ENCODE peak calls at places on chromosomes 3 and 15, in ten cellular contexts. One of them, this sample, is unnamed.
A peak's percentile ranks its signal among the peaks of the same experiment; 100 is the strongest.

GRCh38 chr3:160842021-160843005 is 86.3 kb downstream of the PPM1L start:
- DNase-seq in cardiac muscle cell: no peak
- DNase-seq in lower lobe of right lung: no peak
- DNase-seq in left ventricle myocardium inferior: no peak
- DNase-seq in H9: no peak
- DNase-seq in ovary: no peak
- DNase-seq in testis: no peak
- DNase-seq in right atrium auricular region: no peak
- DNase-seq in GM06990: no peak
- DNase-seq in mammary epithelial cell: no peak
- DNase-seq in this sample: no peak

GRCh38 chr3:33006081-33006480 is 54.6 kb downstream of the CCR4 start:
- DNase-seq in cardiac muscle cell: peak; percentile 33
- DNase-seq in lower lobe of right lung: no peak
- DNase-seq in left ventricle myocardium inferior: no peak
- DNase-seq in H9: peak; percentile 63
- DNase-seq in ovary: no peak
- DNase-seq in testis: no peak
- DNase-seq in right atrium auricular region: no peak
- DNase-seq in GM06990: no peak
- DNase-seq in mammary epithelial cell: no peak
- DNase-seq in this sample: no peak

GRCh38 chr3:149673393-149673792 is 15.6 kb upstream of the WWTR1 start:
- DNase-seq in cardiac muscle cell: peak; percentile 39
- DNase-seq in lower lobe of right lung: no peak
- DNase-seq in left ventricle myocardium inferior: no peak
- DNase-seq in H9: no peak
- DNase-seq in ovary: no peak
- DNase-seq in testis: no peak
- DNase-seq in right atrium auricular region: no peak
- DNase-seq in GM06990: no peak
- DNase-seq in mammary epithelial cell: no peak
- DNase-seq in this sample: no peak

GRCh38 chr3:130345487-130346079 is at the start of gene COL6A5:
- DNase-seq in cardiac muscle cell: peak; percentile 59
- DNase-seq in lower lobe of right lung: peak; percentile 41
- DNase-seq in left ventricle myocardium inferior: no peak
- DNase-seq in H9: peak; percentile 61
- DNase-seq in ovary: no peak
- DNase-seq in testis: peak; percentile 25
- DNase-seq in right atrium auricular region: no peak
- DNase-seq in GM06990: no peak
- DNase-seq in mammary epithelial cell: no peak
- DNase-seq in this sample: no peak

GRCh38 chr3:96863129-96863740 is 48.8 kb downstream of the EPHA6 start:
- DNase-seq in cardiac muscle cell: peak; percentile 63
- DNase-seq in lower lobe of right lung: no peak
- DNase-seq in left ventricle myocardium inferior: no peak
- DNase-seq in H9: no peak
- DNase-seq in ovary: peak; percentile 42
- DNase-seq in testis: peak; percentile 54
- DNase-seq in right atrium auricular region: no peak
- DNase-seq in GM06990: no peak
- DNase-seq in mammary epithelial cell: peak; percentile 8
- DNase-seq in this sample: no peak

GRCh38 chr3:134597390-134597975 is 53.3 kb downstream of the KY start:
- DNase-seq in cardiac muscle cell: no peak
- DNase-seq in lower lobe of right lung: no peak
- DNase-seq in left ventricle myocardium inferior: no peak
- DNase-seq in H9: no peak
- DNase-seq in ovary: no peak
- DNase-seq in testis: no peak
- DNase-seq in right atrium auricular region: no peak
- DNase-seq in GM06990: no peak
- DNase-seq in mammary epithelial cell: peak; percentile 91
- DNase-seq in this sample: no peak

GRCh38 chr3:24496529-24497482 is 2.2 kb upstream of the THRB start:
- DNase-seq in cardiac muscle cell: peak; percentile 56
- DNase-seq in lower lobe of right lung: peak; percentile 73
- DNase-seq in left ventricle myocardium inferior: peak; percentile 78
- DNase-seq in H9: peak; percentile 84
- DNase-seq in ovary: peak; percentile 68
- DNase-seq in testis: peak; percentile 63
- DNase-seq in right atrium auricular region: peak; percentile 90
- DNase-seq in GM06990: no peak
- DNase-seq in mammary epithelial cell: no peak
- DNase-seq in this sample: no peak

GRCh38 chr15:68333775-68334470 is 56.4 kb downstream of the FEM1B start:
- DNase-seq in cardiac muscle cell: no peak
- DNase-seq in lower lobe of right lung: peak; percentile 72
- DNase-seq in left ventricle myocardium inferior: peak; percentile 45
- DNase-seq in H9: no peak
- DNase-seq in ovary: no peak
- DNase-seq in testis: no peak
- DNase-seq in right atrium auricular region: peak; percentile 72
- DNase-seq in GM06990: no peak
- DNase-seq in mammary epithelial cell: no peak
- DNase-seq in this sample: no peak

GRCh38 chr15:39282663-39283208 is 298.1 kb upstream of the THBS1 start:
- DNase-seq in cardiac muscle cell: no peak
- DNase-seq in lower lobe of right lung: no peak
- DNase-seq in left ventricle myocardium inferior: no peak
- DNase-seq in H9: no peak
- DNase-seq in ovary: no peak
- DNase-seq in testis: no peak
- DNase-seq in right atrium auricular region: no peak
- DNase-seq in GM06990: no peak
- DNase-seq in mammary epithelial cell: no peak
- DNase-seq in this sample: no peak

GRCh38 chr15:63094495-63094931 is 27.1 kb upstream of the LACTB start:
- DNase-seq in cardiac muscle cell: peak; percentile 69
- DNase-seq in lower lobe of right lung: no peak
- DNase-seq in left ventricle myocardium inferior: no peak
- DNase-seq in H9: no peak
- DNase-seq in ovary: no peak
- DNase-seq in testis: no peak
- DNase-seq in right atrium auricular region: no peak
- DNase-seq in GM06990: no peak
- DNase-seq in mammary epithelial cell: no peak
- DNase-seq in this sample: no peak

GRCh38 chr3:61876797-61877196 is 315.4 kb downstream of the PTPRG start:
- DNase-seq in cardiac muscle cell: no peak
- DNase-seq in lower lobe of right lung: no peak
- DNase-seq in left ventricle myocardium inferior: no peak
- DNase-seq in H9: no peak
- DNase-seq in ovary: no peak
- DNase-seq in testis: no peak
- DNase-seq in right atrium auricular region: no peak
- DNase-seq in GM06990: no peak
- DNase-seq in mammary epithelial cell: no peak
- DNase-seq in this sample: no peak

GRCh38 chr15:59999558-60000112 is 4.5 kb upstream of the FOXB1 start:
- DNase-seq in cardiac muscle cell: no peak
- DNase-seq in lower lobe of right lung: no peak
- DNase-seq in left ventricle myocardium inferior: no peak
- DNase-seq in H9: no peak
- DNase-seq in ovary: no peak
- DNase-seq in testis: no peak
- DNase-seq in right atrium auricular region: no peak
- DNase-seq in GM06990: no peak
- DNase-seq in mammary epithelial cell: no peak
- DNase-seq in this sample: no peak
- H3K27me3 ChIP-seq in cardiac muscle cell: peaks cover 100% of the 10 kb centered on the region
- H3K27me3 ChIP-seq in lower lobe of right lung: peaks cover 100% of the 10 kb centered on the region
- H3K27me3 ChIP-seq in left ventricle myocardium inferior: peaks cover 100% of the 10 kb centered on the region
- H3K27me3 ChIP-seq in H9: peaks cover 31% of the 10 kb centered on the region
- H3K27me3 ChIP-seq in ovary: peaks cover 2% of the 10 kb centered on the region
- H3K27me3 ChIP-seq in testis: peaks cover 9% of the 10 kb centered on the region
- H3K27me3 ChIP-seq in right atrium auricular region: peaks cover 98% of the 10 kb centered on the region
- H3K27me3 ChIP-seq in GM06990: peaks cover 8% of the 10 kb centered on the region
- H3K27me3 ChIP-seq in mammary epithelial cell: peaks cover 92% of the 10 kb centered on the region
- H3K27me3 ChIP-seq in this sample: peaks cover 36% of the 10 kb centered on the region

GRCh38 chr15:43266834-43267233 is at the start of gene TGM5:
- DNase-seq in cardiac muscle cell: no peak
- DNase-seq in lower lobe of right lung: no peak
- DNase-seq in left ventricle myocardium inferior: no peak
- DNase-seq in H9: no peak
- DNase-seq in ovary: no peak
- DNase-seq in testis: no peak
- DNase-seq in right atrium auricular region: peak; percentile 52
- DNase-seq in GM06990: no peak
- DNase-seq in mammary epithelial cell: peak; percentile 91
- DNase-seq in this sample: no peak
- H3K27me3 ChIP-seq in cardiac muscle cell: peaks cover 30% of the 10 kb centered on the region
- H3K27me3 ChIP-seq in lower lobe of right lung: peaks cover 13% of the 10 kb centered on the region
- H3K27me3 ChIP-seq in left ventricle myocardium inferior: peaks cover 32% of the 10 kb centered on the region
- H3K27me3 ChIP-seq in H9: no peaks in the 10 kb centered on the region
- H3K27me3 ChIP-seq in ovary: no peaks in the 10 kb centered on the region
- H3K27me3 ChIP-seq in testis: no peaks in the 10 kb centered on the region
- H3K27me3 ChIP-seq in right atrium auricular region: no peaks in the 10 kb centered on the region
- H3K27me3 ChIP-seq in GM06990: no peaks in the 10 kb centered on the region
- H3K27me3 ChIP-seq in mammary epithelial cell: no peaks in the 10 kb centered on the region
- H3K27me3 ChIP-seq in this sample: no peaks in the 10 kb centered on the region

GRCh38 chr3:132626955-132627354 is 29.9 kb downstream of the ACKR4 start:
- DNase-seq in cardiac muscle cell: no peak
- DNase-seq in lower lobe of right lung: no peak
- DNase-seq in left ventricle myocardium inferior: no peak
- DNase-seq in H9: peak; percentile 81
- DNase-seq in ovary: no peak
- DNase-seq in testis: no peak
- DNase-seq in right atrium auricular region: no peak
- DNase-seq in GM06990: no peak
- DNase-seq in mammary epithelial cell: no peak
- DNase-seq in this sample: no peak

GRCh38 chr3:132630612-132631011 is 29.0 kb downstream of the ACAD11 start:
- DNase-seq in cardiac muscle cell: no peak
- DNase-seq in lower lobe of right lung: no peak
- DNase-seq in left ventricle myocardium inferior: no peak
- DNase-seq in H9: no peak
- DNase-seq in ovary: no peak
- DNase-seq in testis: no peak
- DNase-seq in right atrium auricular region: no peak
- DNase-seq in GM06990: no peak
- DNase-seq in mammary epithelial cell: no peak
- DNase-seq in this sample: no peak

GRCh38 chr3:132629928-132630327 is 29.7 kb downstream of the ACAD11 start:
- DNase-seq in cardiac muscle cell: no peak
- DNase-seq in lower lobe of right lung: no peak
- DNase-seq in left ventricle myocardium inferior: no peak
- DNase-seq in H9: no peak
- DNase-seq in ovary: no peak
- DNase-seq in testis: no peak
- DNase-seq in right atrium auricular region: no peak
- DNase-seq in GM06990: no peak
- DNase-seq in mammary epithelial cell: peak; percentile 74
- DNase-seq in this sample: no peak

GRCh38 chr3:132625613-132626012 is 28.5 kb downstream of the ACKR4 start:
- DNase-seq in cardiac muscle cell: no peak
- DNase-seq in lower lobe of right lung: no peak
- DNase-seq in left ventricle myocardium inferior: no peak
- DNase-seq in H9: no peak
- DNase-seq in ovary: no peak
- DNase-seq in testis: no peak
- DNase-seq in right atrium auricular region: no peak
- DNase-seq in GM06990: peak; percentile 33
- DNase-seq in mammary epithelial cell: no peak
- DNase-seq in this sample: no peak

GRCh38 chr3:132628157-132628556 is 31.1 kb downstream of the ACKR4 start:
- DNase-seq in cardiac muscle cell: no peak
- DNase-seq in lower lobe of right lung: no peak
- DNase-seq in left ventricle myocardium inferior: no peak
- DNase-seq in H9: no peak
- DNase-seq in ovary: no peak
- DNase-seq in testis: no peak
- DNase-seq in right atrium auricular region: no peak
- DNase-seq in GM06990: no peak
- DNase-seq in mammary epithelial cell: no peak
- DNase-seq in this sample: no peak
- H3K27me3 ChIP-seq in cardiac muscle cell: no peaks in the 10 kb centered on the region
- H3K27me3 ChIP-seq in lower lobe of right lung: no peaks in the 10 kb centered on the region
- H3K27me3 ChIP-seq in left ventricle myocardium inferior: no peaks in the 10 kb centered on the region
- H3K27me3 ChIP-seq in H9: no peaks in the 10 kb centered on the region
- H3K27me3 ChIP-seq in ovary: no peaks in the 10 kb centered on the region
- H3K27me3 ChIP-seq in testis: no peaks in the 10 kb centered on the region
- H3K27me3 ChIP-seq in right atrium auricular region: no peaks in the 10 kb centered on the region
- H3K27me3 ChIP-seq in GM06990: no peaks in the 10 kb centered on the region
- H3K27me3 ChIP-seq in mammary epithelial cell: no peaks in the 10 kb centered on the region
- H3K27me3 ChIP-seq in this sample: no peaks in the 10 kb centered on the region

GRCh38 chr3:58011580-58011979 is 3.4 kb downstream of the FLNB start:
- DNase-seq in cardiac muscle cell: no peak
- DNase-seq in lower lobe of right lung: no peak
- DNase-seq in left ventricle myocardium inferior: no peak
- DNase-seq in H9: no peak
- DNase-seq in ovary: no peak
- DNase-seq in testis: no peak
- DNase-seq in right atrium auricular region: no peak
- DNase-seq in GM06990: no peak
- DNase-seq in mammary epithelial cell: no peak
- DNase-seq in this sample: no peak

GRCh38 chr3:58012302-58012701 is 4.1 kb downstream of the FLNB start:
- DNase-seq in cardiac muscle cell: no peak
- DNase-seq in lower lobe of right lung: no peak
- DNase-seq in left ventricle myocardium inferior: no peak
- DNase-seq in H9: no peak
- DNase-seq in ovary: no peak
- DNase-seq in testis: no peak
- DNase-seq in right atrium auricular region: no peak
- DNase-seq in GM06990: peak; percentile 43
- DNase-seq in mammary epithelial cell: no peak
- DNase-seq in this sample: no peak

GRCh38 chr3:58009026-58009748 is 965 bp downstream of the FLNB start:
- DNase-seq in cardiac muscle cell: no peak
- DNase-seq in lower lobe of right lung: peak; percentile 64
- DNase-seq in left ventricle myocardium inferior: peak; percentile 20
- DNase-seq in H9: peak; percentile 61
- DNase-seq in ovary: peak; percentile 42
- DNase-seq in testis: peak; percentile 36
- DNase-seq in right atrium auricular region: no peak
- DNase-seq in GM06990: peak; percentile 59
- DNase-seq in mammary epithelial cell: no peak
- DNase-seq in this sample: peak; percentile 36

GRCh38 chr3:58009749-58010535 is 1.7 kb downstream of the FLNB start:
- DNase-seq in cardiac muscle cell: no peak
- DNase-seq in lower lobe of right lung: peak; percentile 69
- DNase-seq in left ventricle myocardium inferior: no peak
- DNase-seq in H9: peak; percentile 64
- DNase-seq in ovary: no peak
- DNase-seq in testis: no peak
- DNase-seq in right atrium auricular region: no peak
- DNase-seq in GM06990: no peak
- DNase-seq in mammary epithelial cell: peak; percentile 71
- DNase-seq in this sample: peak; percentile 25

DNA sequence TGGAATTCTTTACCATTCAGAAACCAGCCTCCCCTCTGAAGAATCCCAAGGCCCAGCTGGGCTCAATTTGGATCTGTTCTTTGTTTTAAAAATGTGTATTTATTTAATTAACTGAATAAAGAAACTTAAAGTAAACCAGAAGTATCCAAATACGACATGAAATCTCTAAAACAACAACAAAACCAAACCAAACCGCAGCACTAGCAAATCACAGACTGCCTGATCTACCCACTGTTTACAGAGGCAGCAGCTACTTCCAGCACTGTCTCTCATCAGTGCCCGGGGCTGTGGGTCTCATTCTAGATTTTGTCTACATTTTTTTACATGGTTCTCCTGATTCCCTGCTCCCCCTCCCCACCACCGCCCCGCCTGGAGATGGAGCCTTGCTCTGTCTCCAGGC is 2.3 kb downstream of the FLNB start:
- DNase-seq in cardiac muscle cell: no peak
- DNase-seq in lower lobe of right lung: no peak
- DNase-seq in left ventricle myocardium inferior: no peak
- DNase-seq in H9: no peak
- DNase-seq in ovary: no peak
- DNase-seq in testis: no peak
- DNase-seq in right atrium auricular region: no peak
- DNase-seq in GM06990: no peak
- DNase-seq in mammary epithelial cell: no peak
- DNase-seq in this sample: no peak
- H3K27me3 ChIP-seq in cardiac muscle cell: no peaks in the 10 kb centered on the region
- H3K27me3 ChIP-seq in lower lobe of right lung: no peaks in the 10 kb centered on the region
- H3K27me3 ChIP-seq in left ventricle myocardium inferior: no peaks in the 10 kb centered on the region
- H3K27me3 ChIP-seq in H9: no peaks in the 10 kb centered on the region
- H3K27me3 ChIP-seq in ovary: no peaks in the 10 kb centered on the region
- H3K27me3 ChIP-seq in testis: no peaks in the 10 kb centered on the region
- H3K27me3 ChIP-seq in right atrium auricular region: no peaks in the 10 kb centered on the region
- H3K27me3 ChIP-seq in GM06990: no peaks in the 10 kb centered on the region
- H3K27me3 ChIP-seq in mammary epithelial cell: no peaks in the 10 kb centered on the region
- H3K27me3 ChIP-seq in this sample: no peaks in the 10 kb centered on the region